ENCODE peak calls at places on chromosomes 6 and 20, in five cellular contexts. G is GM23338, R is fibroblast of mammary gland, D is upper lobe of right lung, H is psoas muscle. M is an unnamed sample.
A peak's percentile ranks its signal among the peaks of the same experiment; 100 is the strongest.

GRCh38 chr6:100257661-100258395 is 206.9 kb downstream of the SIM1 start:
- DNase-seq in G (peak; percentile 66), R (peak; percentile 57), D (no peak), H (no peak), M (peak; percentile 86)

GRCh38 chr20:24908642-24909041 is 40.4 kb upstream of the CST7 start:
- DNase-seq in D (no peak), H (no peak), G (no peak), R (no peak), M (no peak)

GRCh38 chr20:5947276-5947675 is 3.1 kb downstream of the TRMT6 start:
- DNase-seq in D (peak; percentile 73), R (peak; percentile 83), H (no peak), G (no peak), M (no peak)

GRCh38 chr6:167904791-167905190 is 78.1 kb downstream of the AFDN start:
- DNase-seq in D (no peak), H (no peak), R (no peak), G (peak; percentile 12), M (no peak)

GRCh38 chr20:60804240-60804917 is 447.7 kb upstream of the CDH4 start:
- DNase-seq in R (no peak), G (peak; percentile 47), H (no peak), D (no peak), M (no peak)

GRCh38 chr20:59814835-59815340 is 118.5 kb downstream of the SYCP2 start:
- DNase-seq in R (no peak), H (no peak), G (no peak), D (no peak), M (no peak)

GRCh38 chr20:17732907-17733521 is 33.2 kb downstream of the BANF2 start:
- DNase-seq in H (no peak), D (no peak), G (no peak), R (no peak), M (no peak)

GRCh38 chr20:20188647-20189046 is 136.3 kb downstream of the CFAP61 start:
- DNase-seq in D (no peak), H (no peak), G (no peak), R (no peak), M (no peak)

GRCh38 chr20:46056027-46056833 is 27.2 kb downstream of the SLC12A5 start:
- DNase-seq in H (no peak), G (no peak), R (no peak), D (no peak), M (no peak)

GRCh38 chr6:9621276-9621675 is 793.6 kb downstream of the TFAP2A start:
- DNase-seq in H (no peak), G (no peak), R (peak; percentile 2), D (no peak), M (no peak)

GRCh38 chr20:33783256-33783655 is 27.9 kb upstream of the CHMP4B start:
- DNase-seq in G (no peak), H (no peak), R (no peak), D (no peak), M (no peak)

GRCh38 chr6:44667668-44668390 is 280.3 kb downstream of the CDC5L start:
- DNase-seq in D (no peak), R (no peak), G (peak; percentile 71), H (no peak), M (no peak)

GRCh38 chr6:3453410-3453809 is 3.4 kb downstream of the SLC22A23 start:
- DNase-seq in G (no peak), R (no peak), H (no peak), D (no peak), M (no peak)

GRCh38 chr6:142207265-142207877 is 60.3 kb downstream of the VTA1 start:
- DNase-seq in R (peak; percentile 65), G (peak; percentile 90), H (no peak), D (no peak), M (peak; percentile 62)

GRCh38 chr6:32337166-32337805 is 34.4 kb downstream of the TSBP1 start:
- DNase-seq in R (no peak), H (no peak), G (no peak), D (no peak), M (no peak)

GRCh38 chr6:167824591-167825041 is 2.1 kb upstream of the AFDN start:
- DNase-seq in G (no peak), H (no peak), R (peak; percentile 51), D (no peak), M (peak; percentile 44)

GRCh38 chr6:52691718-52692117 is 20.8 kb downstream of the TMEM14A start:
- DNase-seq in G (no peak), H (no peak), R (peak; percentile 27), D (no peak), M (no peak)

GRCh38 chr6:84882768-84883766 is 118.7 kb upstream of the TBX18 start:
- DNase-seq in R (peak; percentile 84), H (no peak), D (no peak), G (no peak), M (peak; percentile 62)

GRCh38 chr6:95574811-95575210 is 2.5 kb upstream of the MANEA start:
- DNase-seq in R (peak; percentile 79), D (no peak), G (no peak), H (no peak), M (no peak)

GRCh38 chr6:148890605-148891004 is 143.8 kb downstream of the UST start:
- DNase-seq in D (no peak), H (no peak), G (no peak), R (peak; percentile 10), M (no peak)

GRCh38 chr6:44742828-44743372 is 355.4 kb downstream of the CDC5L start:
- DNase-seq in G (no peak), R (no peak), H (no peak), D (no peak), M (no peak)

GRCh38 chr6:75893058-75893775 is 144.2 kb downstream of the MYO6 start:
- DNase-seq in R (peak; percentile 84), G (peak; percentile 87), H (no peak), D (no peak), M (peak; percentile 83)

GRCh38 chr6:25700841-25701240 is 48.8 kb downstream of the SCGN start:
- DNase-seq in D (no peak), G (no peak), H (no peak), R (no peak), M (no peak)

GRCh38 chr6:50198245-50198644 is 148.5 kb upstream of the DEFB112 start:
- DNase-seq in H (no peak), G (peak; percentile 64), R (no peak), D (no peak), M (no peak)

GRCh38 chr20:49288250-49288751 is 10.4 kb upstream of the ZNFX1 start:
- DNase-seq in G (no peak), R (no peak), H (no peak), D (no peak), M (no peak)

DNA sequence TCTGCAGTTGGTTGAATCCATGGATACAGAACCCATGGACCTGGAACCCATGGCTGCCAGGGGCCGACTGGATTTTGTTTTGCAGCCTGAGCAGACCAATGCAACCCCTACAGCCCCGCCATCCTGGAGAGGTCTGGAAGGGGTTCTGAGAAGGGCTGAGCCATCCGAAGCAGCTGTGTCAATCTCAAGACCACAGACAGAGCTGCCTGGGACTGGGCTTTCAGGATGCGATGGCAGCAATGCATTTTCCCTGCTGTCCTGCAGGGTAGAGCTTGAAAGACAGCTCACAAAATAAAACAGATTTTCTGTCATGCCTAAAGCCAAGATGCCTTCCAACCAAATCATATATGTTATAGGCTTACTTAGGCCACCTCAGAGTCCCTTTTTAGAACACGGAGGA is 125.8 kb upstream of the NXT1 start:
- DNase-seq in D (no peak), H (no peak), R (no peak), G (no peak), M (no peak)
- TF ChIP-seq CTCF in D (no peak), H (no peak), R (no peak), G (no peak), M (no peak)

GRCh38 chr20:10625641-10626040 is 48.2 kb downstream of the JAG1 start:
- DNase-seq in D (no peak), H (no peak), G (no peak), R (no peak), M (no peak)
- H3K4me3 ChIP-seq in D (no peak overlapping the region), H (no peak overlapping the region), G (no peak overlapping the region), R (no peak overlapping the region), M (no peak overlapping the region)

GRCh38 chr6:135759831-135760230 is 91.7 kb upstream of the PDE7B start:
- DNase-seq in H (no peak), G (peak; percentile 64), R (peak; percentile 11), D (no peak), M (peak; percentile 35)
- TF ChIP-seq CTCF in H (no peak), G (peak; percentile 54), R (peak; percentile 0), D (no peak), M (peak; percentile 37)

GRCh38 chr6:165841153-165841558 is 178.1 kb upstream of the PDE10A start:
- DNase-seq in R (no peak), H (no peak), G (no peak), D (no peak), M (no peak)
- H3K4me3 ChIP-seq in R (no peak overlapping the region), H (no peak overlapping the region), G (no peak overlapping the region), D (no peak overlapping the region), M (no peak overlapping the region)

GRCh38 chr6:110681543-110682459 is 133.5 kb downstream of the CDK19 start:
- DNase-seq in D (no peak), R (no peak), H (no peak), G (no peak), M (no peak)
- TF ChIP-seq CTCF in D (no peak), R (no peak), H (no peak), G (no peak), M (no peak)

DNA sequence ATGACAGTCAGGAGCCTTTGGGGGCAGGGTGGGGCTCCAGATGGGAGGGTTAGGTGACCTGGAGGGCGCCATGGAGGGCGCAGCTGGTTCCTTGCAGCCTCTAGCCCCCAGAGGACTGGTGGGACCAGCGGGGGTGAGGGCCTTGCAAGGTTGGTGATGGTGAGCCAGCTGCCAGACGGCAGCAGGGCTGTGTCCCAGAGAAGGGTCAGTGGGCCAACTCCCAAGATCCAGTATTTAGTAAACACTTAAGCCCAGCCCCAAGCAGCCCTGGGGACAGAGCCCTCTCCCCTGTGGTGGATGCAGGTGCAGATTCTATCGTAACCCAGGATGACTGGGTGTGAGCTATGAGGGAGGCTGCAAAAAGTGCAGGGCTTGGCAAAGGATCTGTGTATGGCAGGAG is 201.5 kb upstream of the RNF24 start:
- DNase-seq in H (no peak), R (no peak), G (no peak), D (no peak), M (no peak)
- H3K4me3 ChIP-seq in H (no peak overlapping the region), R (no peak overlapping the region), G (no peak overlapping the region), D (no peak overlapping the region), M (no peak overlapping the region)

DNA sequence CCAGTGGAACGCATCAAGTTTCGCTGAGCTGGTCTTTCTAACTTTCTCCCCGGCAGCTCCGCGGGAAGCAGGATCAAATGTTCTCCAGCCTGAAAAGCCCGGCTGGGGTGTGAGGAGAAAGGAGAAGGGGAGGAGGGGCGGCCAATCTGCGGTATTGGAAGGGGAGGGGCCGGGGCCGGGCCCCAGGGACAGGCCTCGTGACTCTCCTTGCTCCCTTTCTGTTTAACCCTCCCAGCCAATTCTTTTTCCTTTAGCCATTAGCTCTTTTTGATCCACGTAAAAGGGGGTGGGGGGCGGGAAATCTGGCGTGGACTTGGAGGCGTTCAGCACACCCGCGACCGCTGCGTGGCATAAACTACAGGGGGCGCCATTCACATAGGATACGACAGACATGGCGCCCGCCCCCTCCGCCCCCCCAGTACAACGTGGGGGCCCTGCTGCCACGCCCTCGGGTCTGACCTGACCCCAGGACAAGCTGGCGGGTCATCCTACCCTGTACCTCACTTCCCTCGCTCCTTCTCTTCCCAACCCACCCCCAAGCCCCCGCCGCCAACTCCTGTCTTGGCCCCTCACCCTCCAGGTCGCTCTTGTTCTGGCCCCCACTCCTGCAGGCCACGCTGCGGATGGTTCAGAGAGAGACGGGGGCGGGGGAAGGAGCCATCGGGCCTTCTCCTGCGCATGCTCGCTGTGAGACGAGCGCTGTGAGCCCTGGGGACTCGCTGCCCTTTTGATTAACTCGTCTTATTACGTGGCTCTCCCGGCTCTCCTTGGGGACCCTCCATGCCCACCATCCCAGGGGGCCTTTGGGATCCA is 7.8 kb upstream of the MDGA1 start:
- DNase-seq in D (peak; percentile 88), H (peak; percentile 83), R (peak; percentile 85), G (peak; percentile 96), M (peak; percentile 87)
- TF ChIP-seq CTCF in D (peak; percentile 59), H (peak; percentile 55), R (peak; percentile 56), G (peak; percentile 85), M (peak; percentile 68)